ENCODE peak calls at places on chromosome 13, in seven cellular contexts. U is AG08395; P is T-helper 22 cell; N is right lobe of liver; J is left ventricle myocardium inferior; L is adrenal gland; Y is CD4-positive, CD25-positive, alpha-beta regulatory T cell. E is an unnamed sample.
A peak's percentile ranks its signal among the peaks of the same experiment; 100 is the strongest.

GRCh38 chr13:42102961-42103688 is 54.7 kb downstream of the DGKH start:
- DNase-seq in U (peak; percentile 31), P (no peak), N (no peak), J (no peak), L (no peak), Y (no peak), E (no peak)

GRCh38 chr13:66407159-66407558 is 823.0 kb downstream of the PCDH9 start:
- DNase-seq in U (no peak), P (no peak), N (no peak), J (no peak), L (no peak), Y (no peak), E (no peak)

GRCh38 chr13:22757530-22758120 is 423.2 kb upstream of the SGCG start:
- DNase-seq in U (peak; percentile 10), P (no peak), N (no peak), J (no peak), L (no peak), Y (no peak), E (no peak)

GRCh38 chr13:112725346-112726017 is 35.6 kb downstream of the ATP11A start:
- DNase-seq in U (no peak), P (no peak), N (no peak), J (no peak), L (peak; percentile 76), Y (no peak), E (no peak)

GRCh38 chr13:47239025-47239424 is 342.2 kb upstream of the HTR2A start:
- DNase-seq in U (no peak), P (no peak), N (no peak), J (no peak), L (no peak), Y (no peak), E (no peak)

GRCh38 chr13:110305949-110306339 is 1.0 kb downstream of the COL4A1 start:
- DNase-seq in U (no peak), P (no peak), N (no peak), J (no peak), L (no peak), Y (no peak), E (no peak)

GRCh38 chr13:45398862-45399261 is 19.3 kb downstream of the SLC25A30 start:
- DNase-seq in U (no peak), P (peak; percentile 56), N (no peak), J (no peak), L (no peak), Y (peak; percentile 20), E (peak; percentile 19)

GRCh38 chr13:76630629-76631028 is 255.6 kb downstream of the KCTD12 start:
- DNase-seq in U (no peak), P (no peak), N (no peak), J (no peak), L (no peak), Y (no peak), E (no peak)

GRCh38 chr13:100721885-100722512 is 47.4 kb upstream of the TMTC4 start:
- DNase-seq in U (peak; percentile 65), P (peak; percentile 3), N (peak; percentile 34), J (no peak), L (peak; percentile 44), Y (peak; percentile 28), E (peak; percentile 50)

GRCh38 chr13:67143544-67144115 is 86.5 kb downstream of the PCDH9 start:
- DNase-seq in U (no peak), P (no peak), N (no peak), J (no peak), L (no peak), Y (no peak), E (no peak)

GRCh38 chr13:36778083-36778671 is 40.8 kb upstream of the RFXAP start:
- DNase-seq in U (peak; percentile 22), P (no peak), N (no peak), J (no peak), L (no peak), Y (no peak), E (no peak)

GRCh38 chr13:63161219-63161618 is 1745.6 kb upstream of the PCDH20 start:
- DNase-seq in U (peak; percentile 1), P (no peak), N (no peak), J (no peak), L (no peak), Y (no peak), E (no peak)

GRCh38 chr13:44373601-44374347 is at the start of gene SERP2:
- DNase-seq in U (peak; percentile 41), P (no peak), N (peak; percentile 27), J (peak; percentile 42), L (peak; percentile 52), Y (no peak), E (no peak)

GRCh38 chr13:30052127-30052526 is 201.7 kb upstream of the UBL3 start:
- DNase-seq in U (no peak), P (no peak), N (no peak), J (no peak), L (no peak), Y (no peak), E (no peak)

GRCh38 chr13:20126460-20127262 is 34.2 kb downstream of the GJA3 start:
- DNase-seq in U (no peak), P (no peak), N (no peak), J (no peak), L (no peak), Y (no peak), E (no peak)

GRCh38 chr13:31765441-31765840 is 26.1 kb downstream of the RXFP2 start:
- DNase-seq in U (peak; percentile 54), P (no peak), N (no peak), J (no peak), L (no peak), Y (no peak), E (no peak)

GRCh38 chr13:28385362-28385761 is 109.6 kb downstream of the FLT1 start:
- DNase-seq in U (no peak), P (no peak), N (no peak), J (no peak), L (no peak), Y (no peak), E (no peak)